ENCODE peak calls at places on chromosomes 4 and X, in four cellular contexts. N is brain microvascular endothelial cell, I is ovary, T is AG04450. R is an unnamed sample.

GRCh38 chrX:10629905-10630304 is 9.5 kb upstream of the MID1 start:
- DNase-seq in N (no peak), I (no peak), T (no peak), R (no peak)

GRCh38 chrX:49844622-49845021 is 15.5 kb downstream of the PAGE4 start:
- DNase-seq in N (no peak), I (no peak), T (no peak), R (no peak)

GRCh38 chr4:183797445-183798248 is 107.5 kb upstream of the STOX2 start:
- DNase-seq in N (no peak), I (no peak), T (no peak), R (peak; percentile 63)

GRCh38 chrX:40938418-40938817 is 146.8 kb upstream of the USP9X start:
- DNase-seq in N (peak; percentile 64), I (no peak), T (no peak), R (no peak)

GRCh38 chr4:23720556-23720955 is 169.3 kb downstream of the PPARGC1A start:
- DNase-seq in N (no peak), I (no peak), T (no peak), R (no peak)

GRCh38 chr4:168868044-168868855 is 141.8 kb downstream of the CBR4 start:
- DNase-seq in N (peak; percentile 73), I (no peak), T (peak; percentile 80), R (no peak)

GRCh38 chrX:71992711-71993110 is 82.1 kb downstream of the NHSL2 start:
- DNase-seq in N (no peak), I (no peak), T (no peak), R (no peak)

GRCh38 chr4:65510976-65511375 is 159.3 kb downstream of the EPHA5 start:
- DNase-seq in N (peak; percentile 76), I (no peak), T (no peak), R (no peak)

GRCh38 chr4:75248770-75249467 is 265.3 kb downstream of the RCHY1 start:
- DNase-seq in N (peak; percentile 5), I (no peak), T (no peak), R (no peak)

GRCh38 chr4:123081971-123082370 is 159.6 kb upstream of the NUDT6 start:
- DNase-seq in N (no peak), I (no peak), T (no peak), R (no peak)

GRCh38 chr4:37675587-37676290 is 10.4 kb downstream of the RELL1 start:
- DNase-seq in N (no peak), I (no peak), T (no peak), R (no peak)

GRCh38 chr4:37671072-37671471 is 15.1 kb downstream of the RELL1 start:
- DNase-seq in N (no peak), I (no peak), T (no peak), R (no peak)

GRCh38 chr4:37678624-37679023 is 7.6 kb downstream of the RELL1 start:
- DNase-seq in N (peak; percentile 27), I (no peak), T (no peak), R (no peak)

GRCh38 chr4:37673523-37674192 is 12.5 kb downstream of the RELL1 start:
- DNase-seq in N (no peak), I (no peak), T (no peak), R (no peak)

GRCh38 chr4:37674446-37674845 is 11.7 kb downstream of the RELL1 start:
- DNase-seq in N (no peak), I (no peak), T (no peak), R (no peak)
- H3K27ac ChIP-seq in N (no peak overlapping the region), I (no peak overlapping the region), T (no peak overlapping the region), R (no peak overlapping the region)

GRCh38 chr4:124833831-124834505 is 121.4 kb upstream of the ANKRD50 start:
- DNase-seq in N (no peak), I (no peak), T (no peak), R (no peak)

DNA sequence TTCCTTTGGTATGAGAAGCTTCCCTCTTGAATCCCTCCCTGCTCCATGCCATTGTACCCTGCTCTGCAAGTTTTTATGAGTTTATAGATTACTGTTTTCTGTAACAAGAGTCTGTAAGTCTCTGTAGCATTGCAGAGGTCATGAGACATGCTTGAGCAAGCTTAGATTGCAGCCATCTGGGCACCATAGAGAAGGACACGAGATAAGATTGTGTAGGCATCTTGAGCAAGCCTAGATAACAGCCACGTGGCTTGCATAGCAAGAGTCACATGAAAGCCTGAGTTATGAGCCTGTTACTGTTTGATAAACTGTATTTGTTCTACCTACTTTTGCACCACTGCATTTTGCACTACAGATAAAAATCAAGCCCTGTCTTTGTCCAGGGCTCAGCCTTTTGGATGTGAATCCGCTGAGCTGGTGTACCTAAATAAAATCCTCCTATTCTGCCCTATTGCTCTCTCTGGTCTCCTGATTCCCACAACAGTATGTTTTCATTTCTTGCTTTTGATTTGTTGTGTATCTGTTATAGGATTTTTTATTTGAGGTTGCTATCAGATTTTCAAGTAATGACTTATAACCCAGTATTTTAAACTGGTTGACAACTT is 127.4 kb upstream of the ANKRD50 start:
- DNase-seq in N (no peak), I (no peak), T (no peak), R (peak; percentile 22)
- H3K27ac ChIP-seq in N (no peak overlapping the region), I (no peak overlapping the region), T (no peak overlapping the region), R (no peak overlapping the region)

DNA sequence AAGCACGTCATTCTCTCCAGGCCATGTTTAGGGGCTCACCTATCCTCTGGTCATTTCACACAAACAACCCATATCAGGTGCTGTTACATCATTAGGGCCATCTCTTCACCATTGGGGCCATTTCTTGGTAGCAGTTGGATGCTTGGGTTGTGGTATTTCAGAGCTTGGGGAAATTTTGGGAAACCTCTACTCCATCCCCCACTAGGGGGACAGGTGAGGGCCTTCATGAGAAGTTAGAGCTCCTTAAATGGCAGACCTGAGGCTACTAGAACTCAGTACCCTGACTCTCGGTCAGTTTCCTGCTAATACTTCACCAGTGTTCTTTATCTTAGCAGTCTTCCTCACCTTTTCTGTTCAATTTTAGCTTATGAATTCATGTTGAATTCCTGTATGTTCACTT is 50.2 kb downstream of the ZNF827 start:
- DNase-seq in N (no peak), I (no peak), T (no peak), R (peak; percentile 78)
- H3K27ac ChIP-seq in N (no peak overlapping the region), I (no peak overlapping the region), T (no peak overlapping the region), R (peak overlapping the region; percentile 95)

DNA sequence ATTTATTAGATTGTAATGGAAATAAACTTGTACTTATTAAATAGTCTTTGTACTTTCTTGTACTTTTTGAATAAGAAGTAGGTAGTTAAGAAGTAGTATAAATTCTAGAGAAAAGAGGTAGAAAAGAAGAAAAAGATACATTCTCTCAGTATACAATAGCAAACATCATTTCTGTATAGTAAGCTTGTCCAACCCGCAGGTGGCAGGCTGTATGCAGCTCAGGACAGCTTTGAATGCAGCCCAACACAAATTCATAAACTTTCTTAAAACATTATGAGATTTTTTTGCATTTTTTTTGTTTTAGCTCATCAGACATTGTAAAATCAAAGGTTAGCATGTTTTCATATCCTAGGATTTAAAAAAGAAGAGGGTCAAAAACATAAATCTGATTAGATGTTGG is 441.6 kb downstream of the DTHD1 start:
- DNase-seq in N (no peak), I (no peak), T (no peak), R (no peak)
- H3K27ac ChIP-seq in N (no peak overlapping the region), I (no peak overlapping the region), T (no peak overlapping the region), R (no peak overlapping the region)

R was measured in GM23338.